ENCODE peak calls at places on chromosomes 4 and X, in ten cellular contexts. K, S, U, Q, D, V, G, E, F and B are unnamed samples.

GRCh38 chr4:48271048-48271452 is 1.4 kb upstream of the TEC start:
- DNase-seq in K (no peak), S (no peak), U (no peak), Q (no peak), D (no peak), V (no peak), G (no peak), E (no peak), F (no peak), B (no peak)

GRCh38 chrX:134371133-134371532 is 88.8 kb upstream of the HPRT1 start:
- DNase-seq in K (no peak), S (no peak), U (no peak), Q (no peak), D (no peak), V (no peak), G (no peak), E (no peak), F (no peak), B (no peak)

GRCh38 chr4:30839583-30840520 is 119.7 kb downstream of the PCDH7 start:
- DNase-seq in K (peak), S (no peak), U (peak), Q (no peak), D (no peak), V (no peak), G (no peak), E (peak), F (no peak), B (no peak)

GRCh38 chr4:3880595-3881120 is 114.5 kb downstream of the ADRA2C start:
- DNase-seq in K (peak), S (peak), U (peak), Q (peak), D (peak), V (peak), G (peak), E (peak), F (peak), B (peak)

GRCh38 chr4:111991163-111991562 is 154.1 kb upstream of the FAM241A start:
- DNase-seq in K (no peak), S (no peak), U (no peak), Q (no peak), D (no peak), V (no peak), G (no peak), E (no peak), F (no peak), B (no peak)

GRCh38 chr4:40910706-40911105 is 161.0 kb downstream of the NSUN7 start:
- DNase-seq in K (no peak), S (no peak), U (peak), Q (no peak), D (no peak), V (no peak), G (no peak), E (peak), F (no peak), B (no peak)

GRCh38 chr4:24655326-24655725 is 71.0 kb upstream of the DHX15 start:
- DNase-seq in K (no peak), S (no peak), U (no peak), Q (no peak), D (no peak), V (no peak), G (no peak), E (no peak), F (no peak), B (no peak)

GRCh38 chrX:7586126-7586525 is 256.8 kb upstream of the VCX start:
- DNase-seq in K (peak), S (no peak), U (peak), Q (no peak), D (peak), V (no peak), G (no peak), E (no peak), F (no peak), B (no peak)

GRCh38 chr4:70737006-70737405 is 15.2 kb downstream of the RUFY3 start:
- DNase-seq in K (no peak), S (no peak), U (no peak), Q (no peak), D (no peak), V (no peak), G (no peak), E (no peak), F (no peak), B (no peak)

GRCh38 chrX:81662381-81662780 is 460.5 kb downstream of the SH3BGRL start:
- DNase-seq in K (no peak), S (no peak), U (no peak), Q (no peak), D (no peak), V (no peak), G (no peak), E (no peak), F (no peak), B (no peak)

GRCh38 chr4:173509031-173510001 is 20.7 kb downstream of the HAND2 start:
- DNase-seq in K (no peak), S (no peak), U (no peak), Q (peak), D (peak), V (no peak), G (no peak), E (no peak), F (no peak), B (no peak)

GRCh38 chr4:184283659-184284335 is 66.1 kb upstream of the ENPP6 start:
- DNase-seq in K (no peak), S (no peak), U (no peak), Q (no peak), D (peak), V (no peak), G (no peak), E (no peak), F (no peak), B (no peak)
- H3K4me3 ChIP-seq in K (no peak), S (no peak), U (no peak), Q (peak), D (no peak), V (no peak), G (no peak), E (no peak), F (no peak), B (peak)

GRCh38 chr4:186848437-186848836 is 124.8 kb upstream of the FAT1 start:
- DNase-seq in K (no peak), S (no peak), U (no peak), Q (no peak), D (no peak), V (no peak), G (no peak), E (no peak), F (no peak), B (no peak)

GRCh38 chr4:186846426-186846825 is 122.8 kb upstream of the FAT1 start:
- DNase-seq in K (no peak), S (no peak), U (no peak), Q (no peak), D (no peak), V (no peak), G (no peak), E (no peak), F (no peak), B (no peak)

GRCh38 chr4:186844059-186844681 is 120.5 kb upstream of the FAT1 start:
- DNase-seq in K (no peak), S (no peak), U (peak), Q (peak), D (no peak), V (no peak), G (no peak), E (peak), F (no peak), B (no peak)

GRCh38 chr4:186840771-186841301 is 117.2 kb upstream of the FAT1 start:
- DNase-seq in K (no peak), S (no peak), U (no peak), Q (no peak), D (no peak), V (no peak), G (no peak), E (no peak), F (no peak), B (no peak)

GRCh38 chr4:186845137-186845842 is 121.6 kb upstream of the FAT1 start:
- DNase-seq in K (peak), S (no peak), U (peak), Q (peak), D (no peak), V (no peak), G (peak), E (peak), F (no peak), B (no peak)
- H3K4me3 ChIP-seq in K (no peak), S (no peak), U (no peak), Q (no peak), D (no peak), V (no peak), G (no peak), E (peak), F (no peak), B (no peak)

DNA sequence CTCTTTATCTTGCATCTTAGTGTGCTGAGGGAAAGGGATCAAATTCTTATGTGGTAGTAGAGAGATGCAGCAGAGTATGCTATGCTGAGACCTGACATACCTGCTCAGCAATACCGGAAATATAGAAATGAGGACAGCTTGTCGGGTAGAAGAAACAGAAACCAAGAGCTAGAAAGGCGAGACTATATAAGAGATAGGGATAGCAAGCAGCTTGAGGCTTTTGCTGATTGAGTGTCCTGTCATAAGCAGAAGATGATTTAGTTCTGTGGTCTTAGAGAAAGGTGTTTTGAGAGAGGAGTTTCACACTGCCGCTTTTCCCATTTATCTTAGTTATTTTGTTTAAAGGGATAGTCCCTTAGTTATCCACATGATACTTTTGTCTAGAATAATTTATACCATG is 31.7 kb downstream of the USP9X start:
- DNase-seq in K (peak), S (no peak), U (no peak), Q (no peak), D (no peak), V (no peak), G (no peak), E (no peak), F (no peak), B (no peak)
- H3K4me3 ChIP-seq in K (no peak), S (no peak), U (no peak), Q (no peak), D (no peak), V (no peak), G (no peak), E (no peak), F (no peak), B (peak)

GRCh38 chrX:17161991-17162390 is 213.0 kb upstream of the NHS start:
- DNase-seq in K (peak), S (no peak), U (no peak), Q (no peak), D (no peak), V (no peak), G (no peak), E (no peak), F (no peak), B (no peak)
- H3K4me3 ChIP-seq in K (no peak), S (no peak), U (no peak), Q (no peak), D (no peak), V (no peak), G (no peak), E (no peak), F (no peak), B (no peak)

GRCh38 chrX:9352243-9352642 is 112.6 kb upstream of the TBL1X start:
- DNase-seq in K (no peak), S (no peak), U (no peak), Q (no peak), D (no peak), V (no peak), G (no peak), E (no peak), F (no peak), B (no peak)
- H3K4me3 ChIP-seq in K (peak), S (no peak), U (no peak), Q (no peak), D (no peak), V (no peak), G (no peak), E (no peak), F (no peak), B (no peak)

DNA sequence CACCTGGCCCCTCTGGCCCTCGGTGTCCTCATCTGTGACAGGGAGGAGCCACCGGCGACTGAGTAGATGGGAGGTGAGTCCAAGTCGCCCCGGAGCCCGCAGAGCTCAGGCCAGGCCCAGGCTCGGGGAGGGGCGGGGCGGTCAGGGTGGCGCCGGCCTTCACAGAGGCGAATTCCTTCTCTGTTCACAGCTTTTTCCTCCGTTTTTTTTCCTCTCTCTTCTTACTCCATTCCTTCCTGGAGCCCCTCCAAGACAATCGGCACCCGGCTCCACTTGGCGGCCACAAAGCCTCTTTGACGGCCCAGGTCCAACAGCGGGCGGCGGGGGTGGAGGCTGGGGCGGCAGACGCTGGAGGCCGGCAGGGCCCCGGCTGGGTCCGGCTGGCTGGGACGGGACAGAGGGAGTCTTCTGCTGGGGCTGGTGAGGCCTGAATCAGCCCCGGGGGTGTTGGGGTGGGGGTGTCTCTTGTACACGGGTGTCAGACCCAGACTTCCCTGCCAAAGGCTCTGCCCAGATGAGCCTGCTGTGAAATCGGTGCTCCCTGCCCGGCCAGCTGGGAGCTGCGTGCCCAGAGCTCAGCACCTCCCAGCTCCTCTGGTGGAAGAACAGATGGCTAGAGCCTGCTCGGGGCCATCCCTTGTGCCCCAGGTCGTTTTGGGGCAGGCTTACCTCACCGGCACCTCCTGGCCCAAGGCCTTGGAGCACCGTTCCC is 22.6 kb downstream of the FGFRL1 start:
- DNase-seq in K (no peak), S (no peak), U (peak), Q (no peak), D (no peak), V (peak), G (no peak), E (peak), F (no peak), B (no peak)
- H3K4me3 ChIP-seq in K (no peak), S (no peak), U (no peak), Q (peak), D (no peak), V (peak), G (no peak), E (no peak), F (peak), B (no peak)

GRCh38 chr4:73103799-73104503 is 34.4 kb upstream of the COX18 start:
- DNase-seq in K (peak), S (no peak), U (peak), Q (no peak), D (no peak), V (no peak), G (no peak), E (no peak), F (no peak), B (peak)

GRCh38 chr4:73104695-73105094 is 35.2 kb upstream of the COX18 start:
- DNase-seq in K (no peak), S (no peak), U (no peak), Q (no peak), D (no peak), V (no peak), G (no peak), E (no peak), F (no peak), B (no peak)

GRCh38 chr4:73109493-73109892 is 40.0 kb upstream of the COX18 start:
- DNase-seq in K (no peak), S (no peak), U (no peak), Q (no peak), D (no peak), V (no peak), G (no peak), E (no peak), F (no peak), B (no peak)
- H3K4me3 ChIP-seq in K (no peak), S (no peak), U (no peak), Q (no peak), D (no peak), V (no peak), G (no peak), E (no peak), F (no peak), B (no peak)

DNA sequence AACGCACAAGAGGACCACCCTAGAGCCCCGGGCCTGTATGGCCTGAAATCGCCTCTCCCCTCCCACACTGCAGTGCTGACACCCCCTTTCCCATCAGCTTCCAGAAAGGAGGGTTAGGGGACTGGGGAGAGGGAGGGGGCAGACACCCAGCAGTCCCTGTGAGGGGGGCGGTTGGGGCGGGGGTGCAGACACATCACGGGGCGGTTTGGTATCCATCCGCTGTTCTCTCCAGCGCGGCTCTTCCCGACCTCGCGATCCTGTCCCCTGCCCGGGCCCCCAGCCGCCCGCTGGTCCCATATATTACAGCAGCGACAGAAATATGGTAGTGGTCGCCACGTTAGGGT is 404 bp upstream of the GPRASP2 start:
- DNase-seq in K (no peak), S (no peak), U (no peak), Q (no peak), D (no peak), V (no peak), G (no peak), E (no peak), F (no peak), B (no peak)
- H3K4me3 ChIP-seq in K (peak), S (peak), U (peak), Q (peak), D (peak), V (peak), G (no peak), E (no peak), F (peak), B (peak)